ENCODE peak calls at places on chromosomes 7 and 10, in five cellular contexts. Y is NCI-H2171 treated with DMSO at 0.1 percent for 48 hours; K is activated T-helper 1 cell treated with anti-CD3 and anti-CD28 coated beads, Interleukin-2, amount 50 U/mL, for 16 hours; M is pancreas; Q is left ventricle myocardium superior. N is an unnamed sample.

GRCh38 chr10:1638889-1639418 is 98.4 kb downstream of the ADARB2 start:
- DNase-seq in Y (no peak), M (no peak), Q (no peak), K (no peak), N (no peak)

GRCh38 chr10:24552346-24553016 is 171.2 kb downstream of the ARHGAP21 start:
- DNase-seq in M (peak; percentile 36), Q (no peak), Y (peak; percentile 1), K (no peak), N (no peak)

GRCh38 chr7:34175837-34176236 is 270.5 kb downstream of the BMPER start:
- DNase-seq in M (no peak), Q (no peak), K (no peak), Y (no peak), N (no peak)

GRCh38 chr7:158443014-158443687 is 144.5 kb downstream of the PTPRN2 start:
- DNase-seq in Q (no peak), Y (no peak), K (no peak), M (no peak), N (no peak)

GRCh38 chr10:17479822-17480221 is 25.4 kb upstream of the ST8SIA6 start:
- DNase-seq in Q (no peak), Y (no peak), K (no peak), M (no peak), N (no peak)

GRCh38 chr7:31778296-31778695 is 91.3 kb downstream of the PPP1R17 start:
- DNase-seq in M (no peak), Q (no peak), K (no peak), Y (no peak), N (no peak)

GRCh38 chr7:42238709-42239395 is 1.8 kb upstream of the GLI3 start:
- DNase-seq in M (no peak), K (no peak), Y (no peak), Q (no peak), N (no peak)

GRCh38 chr10:51972733-51973346 is 273.4 kb upstream of the CSTF2T start:
- DNase-seq in Q (no peak), Y (no peak), M (no peak), K (no peak), N (no peak)

GRCh38 chr10:24034571-24034970 is 174.4 kb upstream of the KIAA1217 start:
- DNase-seq in K (no peak), Y (peak; percentile 50), Q (peak; percentile 22), M (peak; percentile 51), N (no peak)

GRCh38 chr7:132783824-132784223 is 207.6 kb upstream of the PLXNA4 start:
- DNase-seq in M (no peak), K (no peak), Q (no peak), Y (no peak), N (no peak)

GRCh38 chr7:102042016-102042656 is 224.7 kb downstream of the CUX1 start:
- DNase-seq in Q (no peak), Y (no peak), K (no peak), M (no peak), N (no peak)

GRCh38 chr10:95444792-95445191 is 116.4 kb downstream of the SORBS1 start:
- DNase-seq in Y (no peak), Q (no peak), K (no peak), M (no peak), N (no peak)

GRCh38 chr10:103890194-103890658 is 27.8 kb downstream of the STN1 start:
- DNase-seq in M (peak; percentile 66), Q (no peak), K (no peak), Y (no peak), N (no peak)

GRCh38 chr10:102745157-102745556 is 1.4 kb downstream of the WBP1L start:
- DNase-seq in K (no peak), M (no peak), Y (no peak), Q (no peak), N (no peak)

GRCh38 chr7:150993511-150993910 is 2.7 kb downstream of the NOS3 start:
- DNase-seq in Y (no peak), M (no peak), Q (peak; percentile 73), K (no peak), N (no peak)

GRCh38 chr10:92124524-92125168 is 166.2 kb downstream of the CPEB3 start:
- DNase-seq in M (peak; percentile 70), K (no peak), Q (peak; percentile 30), Y (no peak), N (peak; percentile 76)

GRCh38 chr7:47516985-47517590 is 64.8 kb downstream of the TNS3 start:
- DNase-seq in K (no peak), Y (no peak), Q (no peak), M (peak; percentile 65), N (peak; percentile 73)